ENCODE peak calls at places on chromosome 15, in seven cellular contexts. G is stimulated activated naive CD8-positive, alpha-beta T cell treated with anti-CD3 and anti-CD28 coated beads, Interleukin-15, Interleukin-2, amounts not matched to agents 100 U/mL and 50 U/mL, for 24 hours; N is LoVo; J is fibroblast of lung; A is Calu3; H is ureter; C is NCI-H774. Z is an unnamed sample.

GRCh38 chr15:38613085-38613484 is 48.5 kb upstream of the RASGRP1 start:
- DNase-seq in A (no peak), H (no peak), C (no peak), G (no peak), N (no peak), J (no peak), Z (no peak)

GRCh38 chr15:96341465-96342142 is 11.1 kb downstream of the NR2F2 start:
- DNase-seq in J (peak), G (no peak), N (no peak), A (no peak), H (peak), C (no peak), Z (no peak)

GRCh38 chr15:69118089-69118488 is 42.3 kb upstream of the GLCE start:
- DNase-seq in G (no peak), J (no peak), N (no peak), H (no peak), A (no peak), C (no peak), Z (no peak)

GRCh38 chr15:56910801-56911200 is 7.6 kb upstream of the TCF12 start:
- DNase-seq in G (no peak), N (no peak), H (no peak), J (no peak), A (no peak), C (no peak), Z (no peak)

GRCh38 chr15:69855172-69855562 is 242.6 kb downstream of the TLE3 start:
- DNase-seq in J (no peak), N (no peak), G (no peak), C (no peak), H (no peak), A (no peak), Z (no peak)

GRCh38 chr15:96331942-96332853 is 1.7 kb downstream of the NR2F2 start:
- DNase-seq in A (peak), G (no peak), N (peak), C (peak), J (peak), H (peak), Z (no peak)

GRCh38 chr15:70569718-70570231 is 193.6 kb downstream of the UACA start:
- DNase-seq in C (no peak), A (no peak), G (peak), N (peak), J (no peak), H (no peak), Z (no peak)

GRCh38 chr15:92719024-92719423 is 63.4 kb upstream of the FAM174B start:
- DNase-seq in A (no peak), J (no peak), C (no peak), G (no peak), N (no peak), H (no peak), Z (no peak)

GRCh38 chr15:62515696-62516395 is 350.8 kb upstream of the C2CD4B start:
- DNase-seq in N (no peak), C (no peak), G (no peak), A (no peak), H (no peak), J (no peak), Z (no peak)

GRCh38 chr15:68504721-68505090 is 72.7 kb upstream of the ITGA11 start:
- DNase-seq in C (no peak), G (no peak), A (no peak), N (no peak), J (no peak), H (peak), Z (no peak)

GRCh38 chr15:60093273-60094067 is 89.4 kb downstream of the FOXB1 start:
- DNase-seq in H (no peak), J (no peak), A (no peak), C (peak), G (no peak), N (peak), Z (no peak)

GRCh38 chr15:73240864-73241499 is 127.8 kb downstream of the HCN4 start:
- DNase-seq in C (peak), G (peak), N (peak), H (peak), J (peak), A (peak), Z (peak)

GRCh38 chr15:71601038-71601869 is 209.1 kb upstream of the NR2E3 start:
- DNase-seq in C (no peak), A (no peak), G (no peak), N (no peak), J (peak), H (no peak), Z (no peak)

GRCh38 chr15:79083154-79083553 is 7.4 kb downstream of the RASGRF1 start:
- DNase-seq in C (no peak), A (no peak), N (no peak), G (no peak), J (no peak), H (no peak), Z (no peak)

Z was measured in prostate gland.